ENCODE peak calls at places on chromosome 14, in four cellular contexts. U is Karpas-422, D is foreskin fibroblast, B is EH. O is an unnamed sample.

GRCh38 chr14:79708991-79709390 is 502.3 kb downstream of the DIO2 start:
- DNase-seq in U (no peak), D (no peak), B (peak; percentile 55), O (no peak)

GRCh38 chr14:77124345-77125274 is 17.0 kb downstream of the ZDHHC22 start:
- DNase-seq in U (no peak), D (peak; percentile 14), B (peak; percentile 31), O (peak; percentile 1)

GRCh38 chr14:104661086-104661485 is 28.3 kb upstream of the INF2 start:
- DNase-seq in U (no peak), D (no peak), B (no peak), O (no peak)

GRCh38 chr14:96894966-96895365 is 97.8 kb downstream of the VRK1 start:
- DNase-seq in U (no peak), D (no peak), B (peak; percentile 27), O (no peak)

GRCh38 chr14:60618200-60618599 is 31.1 kb downstream of the SIX1 start:
- DNase-seq in U (no peak), D (no peak), B (no peak), O (no peak)

GRCh38 chr14:80428171-80428570 is 216.9 kb upstream of the DIO2 start:
- DNase-seq in U (no peak), D (no peak), B (peak; percentile 62), O (no peak)

GRCh38 chr14:21748869-21749303 is 75.3 kb upstream of the OR4E1 start:
- DNase-seq in U (peak; percentile 86), D (no peak), B (peak; percentile 5), O (peak; percentile 6)

GRCh38 chr14:25042362-25043299 is 7.3 kb downstream of the STXBP6 start:
- DNase-seq in U (no peak), D (peak; percentile 48), B (peak; percentile 67), O (peak; percentile 61)

GRCh38 chr14:88815980-88816379 is 8.5 kb upstream of the TTC8 start:
- DNase-seq in U (no peak), D (no peak), B (no peak), O (no peak)

GRCh38 chr14:85991156-85991555 is 461.2 kb downstream of the FLRT2 start:
- DNase-seq in U (no peak), D (peak; percentile 16), B (no peak), O (peak; percentile 18)

GRCh38 chr14:64800000-64800399 is 79.7 kb downstream of the SPTB start:
- DNase-seq in U (peak; percentile 67), D (peak; percentile 30), B (peak; percentile 66), O (peak; percentile 10)

GRCh38 chr14:101980700-101981099 is 16.3 kb downstream of the DYNC1H1 start:
- DNase-seq in U (no peak), D (peak; percentile 97), B (peak; percentile 99), O (peak; percentile 98)